ENCODE peak calls at places on chromosomes 16 and 17, in four cellular contexts. S is endodermal cell, F is breast epithelium, D is thoracic aorta. L is an unnamed sample. For H3K36me3, the result is how much of the 10 kb centered on the place peaks cover.

GRCh38 chr17:43530303-43531081 is 15.6 kb downstream of the ETV4 start:
- DNase-seq in S (peak), F (peak), D (no peak), L (no peak)

GRCh38 chr16:75576384-75576811 is 10.2 kb downstream of the GABARAPL2 start:
- DNase-seq in S (no peak), F (no peak), D (no peak), L (no peak)

GRCh38 chr17:35387496-35387895 is 14.1 kb upstream of the SLFN11 start:
- DNase-seq in S (no peak), F (no peak), D (no peak), L (no peak)

GRCh38 chr17:43453331-43453812 is 30.4 kb upstream of the DHX8 start:
- DNase-seq in S (no peak), F (no peak), D (no peak), L (no peak)

GRCh38 chr16:81645303-81645702 is 133.8 kb upstream of the PLCG2 start:
- DNase-seq in S (peak), F (peak), D (no peak), L (peak)

GRCh38 chr16:89827383-89828198 is 684 bp upstream of the SPIRE2 start:
- DNase-seq in S (peak), F (peak), D (no peak), L (no peak)

GRCh38 chr16:54921229-54921824 is 9.3 kb upstream of the IRX5 start:
- DNase-seq in S (no peak), F (no peak), D (no peak), L (no peak)

GRCh38 chr17:17558431-17558830 is 33.1 kb downstream of the PEMT start:
- DNase-seq in S (no peak), F (no peak), D (no peak), L (no peak)

GRCh38 chr17:71338396-71338795 is 782.4 kb upstream of the SOX9 start:
- DNase-seq in S (no peak), F (no peak), D (no peak), L (no peak)

GRCh38 chr17:50963139-50963538 is 97.0 kb upstream of the TOB1 start:
- DNase-seq in S (no peak), F (no peak), D (no peak), L (no peak)

GRCh38 chr17:19372866-19373505 is 5.3 kb upstream of the MAPK7 start:
- DNase-seq in S (peak), F (no peak), D (no peak), L (no peak)

GRCh38 chr17:42562845-42563509 is 1.0 kb downstream of the COASY start:
- DNase-seq in S (no peak), F (no peak), D (no peak), L (no peak)

GRCh38 chr17:9902116-9902515 is 3.0 kb downstream of the RCVRN start:
- DNase-seq in S (peak), F (no peak), D (no peak), L (no peak)

GRCh38 chr17:67431210-67432015 is 54.3 kb downstream of the PITPNC1 start:
- DNase-seq in S (no peak), F (no peak), D (no peak), L (peak)

GRCh38 chr17:60158751-60159478 is 9.1 kb downstream of the CA4 start:
- DNase-seq in S (peak), F (no peak), D (no peak), L (no peak)

GRCh38 chr17:69800870-69801269 is 274.2 kb upstream of the KCNJ16 start:
- DNase-seq in S (no peak), F (no peak), D (no peak), L (no peak)

DNA sequence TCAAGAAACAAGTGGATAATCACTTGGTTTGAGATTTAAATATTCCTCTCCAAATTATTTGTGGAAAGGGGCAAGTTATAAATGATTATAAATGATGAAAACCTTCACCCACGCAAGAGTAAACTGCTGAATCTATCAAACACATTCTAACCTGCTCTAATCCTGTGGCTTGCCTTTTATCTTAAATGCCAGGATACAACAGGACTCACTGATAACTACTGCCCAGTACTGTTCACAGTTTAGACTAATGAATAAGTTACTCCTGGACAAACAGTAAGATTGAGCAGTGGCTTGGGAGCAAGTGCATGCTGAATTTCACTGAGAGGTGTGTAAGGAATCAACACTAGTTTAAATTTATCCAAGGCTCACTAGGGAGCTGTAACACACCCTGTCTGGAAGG is 31.1 kb downstream of the IGF2BP1 start:
- DNase-seq in S (no peak), F (no peak), D (no peak), L (no peak)
- H3K36me3 ChIP-seq in S (half or more), F (under half), D (under half), L (under half)

GRCh38 chr17:77429985-77430752 is 289.4 kb downstream of the SEC14L1 start:
- DNase-seq in S (peak), F (peak), D (peak), L (peak)
- TF ChIP-seq CTCF in S (peak), F (peak), D (peak), L (peak)

GRCh38 chr17:49700956-49701355 is 6.8 kb downstream of the SLC35B1 start:
- DNase-seq in S (no peak), F (no peak), D (no peak), L (no peak)

GRCh38 chr17:49698005-49698404 is 9.8 kb downstream of the SLC35B1 start:
- DNase-seq in S (no peak), F (no peak), D (no peak), L (no peak)

GRCh38 chr17:49703557-49704277 is 4.0 kb downstream of the SLC35B1 start:
- DNase-seq in S (peak), F (peak), D (no peak), L (no peak)

GRCh38 chr17:49696233-49696761 is 11.5 kb downstream of the SLC35B1 start:
- DNase-seq in S (no peak), F (no peak), D (no peak), L (no peak)

DNA sequence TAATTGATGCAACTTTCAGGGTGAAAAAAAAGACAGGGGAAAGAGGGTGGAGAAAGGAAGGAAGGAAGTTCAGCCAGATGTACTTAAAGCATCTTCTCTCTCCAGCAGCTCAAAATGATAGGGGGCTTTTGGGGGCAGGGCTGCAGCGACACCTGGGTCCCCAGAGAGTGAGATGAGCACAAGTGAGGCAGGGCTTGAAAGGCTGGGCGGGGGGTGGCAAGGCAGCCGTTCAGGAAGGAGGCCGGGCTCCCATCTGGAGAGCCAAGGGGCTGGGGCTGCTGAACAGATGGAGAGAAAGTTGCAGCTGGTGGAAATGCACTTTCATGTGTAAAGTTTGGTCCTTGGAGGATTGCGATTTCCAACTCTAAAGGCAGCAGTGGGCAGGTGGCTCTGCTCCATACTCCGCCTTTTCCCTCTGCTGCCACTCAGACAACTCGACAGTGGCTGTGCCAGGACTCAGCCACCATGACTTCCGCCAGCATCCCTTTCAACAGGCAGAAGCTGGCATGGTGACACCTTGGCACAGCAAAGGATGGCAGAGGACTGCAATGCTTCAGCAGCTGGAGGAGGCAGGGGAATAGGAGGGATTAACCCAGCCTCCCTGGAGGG is 7.7 kb downstream of the SLC35B1 start:
- DNase-seq in S (no peak), F (no peak), D (no peak), L (no peak)
- H3K36me3 ChIP-seq in S (under half), F (under half), D (under half), L (under half)

DNA sequence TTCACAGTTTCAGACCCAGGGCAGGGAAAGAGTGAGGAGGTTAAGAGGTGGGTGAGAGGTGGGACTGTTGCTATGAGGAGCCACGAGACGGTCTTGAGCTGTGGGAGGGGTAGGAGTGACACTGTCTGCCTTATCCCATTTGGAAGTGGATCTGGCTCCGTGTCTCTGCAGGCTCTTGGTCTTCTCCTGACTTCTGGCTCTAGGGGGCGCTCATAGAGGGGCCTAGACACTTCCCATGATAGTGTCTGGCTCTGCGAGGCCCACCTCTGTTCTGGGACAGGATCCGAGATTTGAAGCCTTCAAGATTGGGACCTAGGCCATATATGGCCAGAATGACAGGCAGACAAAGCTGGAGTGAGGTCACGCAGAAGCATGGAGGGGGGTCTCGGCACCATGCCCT is 204.5 kb downstream of the GSG1L start:
- DNase-seq in S (peak), F (no peak), D (no peak), L (no peak)
- TF ChIP-seq CTCF in S (peak), F (no peak), D (no peak), L (no peak)

DNA sequence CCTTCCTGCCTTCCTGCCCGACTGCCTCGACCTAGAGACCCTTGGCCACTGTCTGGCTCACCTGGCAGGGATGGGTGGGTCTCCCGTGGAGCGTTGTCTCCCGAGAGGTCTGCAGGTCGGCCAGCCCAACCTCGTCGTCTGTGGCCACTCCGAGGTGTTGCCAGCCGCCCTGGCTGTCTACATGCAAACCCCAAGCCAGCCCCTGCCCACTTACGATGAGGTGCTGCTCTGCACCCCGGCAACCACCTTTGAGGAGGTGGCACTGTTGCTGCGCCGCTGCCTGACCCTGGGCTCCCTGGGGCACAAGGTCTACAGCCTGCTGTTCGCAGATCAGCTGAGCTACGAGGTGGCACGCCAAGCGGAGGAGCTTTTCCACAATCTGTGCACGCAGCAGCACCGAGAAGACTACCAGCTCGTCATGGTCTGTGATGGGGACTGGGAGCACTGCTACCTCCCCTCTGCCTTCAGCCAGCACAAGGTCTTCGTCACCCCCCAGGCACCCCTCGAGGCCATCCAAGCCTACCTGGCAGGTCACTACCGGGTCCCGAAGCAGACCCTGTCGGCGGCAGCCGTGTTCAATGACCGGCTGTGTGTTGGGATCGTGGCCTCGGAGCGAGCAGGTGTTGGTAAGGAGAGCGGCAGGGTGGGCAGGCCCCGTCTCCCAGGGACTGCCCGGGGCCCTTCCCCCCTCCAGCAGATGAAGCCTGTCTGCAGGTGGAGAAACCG is 75.1 kb upstream of the ENDOV start:
- DNase-seq in S (no peak), F (no peak), D (no peak), L (no peak)
- H3K36me3 ChIP-seq in S (half or more), F (under half), D (half or more), L (under half)

GRCh38 chr17:4249452-4250029 is 14.2 kb downstream of the ANKFY1 start:
- DNase-seq in S (peak), F (no peak), D (no peak), L (no peak)
- TF ChIP-seq CTCF in S (peak), F (peak), D (peak), L (peak)

GRCh38 chr17:27616414-27616813 is 14.6 kb upstream of the LGALS9 start:
- DNase-seq in S (no peak), F (no peak), D (no peak), L (no peak)
- H3K36me3 ChIP-seq in S (under half), F (under half), D (under half), L (under half)

GRCh38 chr16:5916711-5917191 is 819.2 kb upstream of the EEF2KMT start:
- DNase-seq in S (peak), F (no peak), D (no peak), L (no peak)

GRCh38 chr16:5917436-5917835 is 819.8 kb upstream of the EEF2KMT start:
- DNase-seq in S (no peak), F (no peak), D (no peak), L (no peak)

GRCh38 chr16:5918553-5919127 is 821.0 kb upstream of the EEF2KMT start:
- DNase-seq in S (peak), F (no peak), D (no peak), L (no peak)
- TF ChIP-seq CTCF in S (peak), F (no peak), D (no peak), L (no peak)

GRCh38 chr17:57326348-57326747 is 70.0 kb downstream of the MSI2 start:
- DNase-seq in S (no peak), F (no peak), D (no peak), L (no peak)
- H3K36me3 ChIP-seq in S (under half), F (under half), D (under half), L (under half)

DNA sequence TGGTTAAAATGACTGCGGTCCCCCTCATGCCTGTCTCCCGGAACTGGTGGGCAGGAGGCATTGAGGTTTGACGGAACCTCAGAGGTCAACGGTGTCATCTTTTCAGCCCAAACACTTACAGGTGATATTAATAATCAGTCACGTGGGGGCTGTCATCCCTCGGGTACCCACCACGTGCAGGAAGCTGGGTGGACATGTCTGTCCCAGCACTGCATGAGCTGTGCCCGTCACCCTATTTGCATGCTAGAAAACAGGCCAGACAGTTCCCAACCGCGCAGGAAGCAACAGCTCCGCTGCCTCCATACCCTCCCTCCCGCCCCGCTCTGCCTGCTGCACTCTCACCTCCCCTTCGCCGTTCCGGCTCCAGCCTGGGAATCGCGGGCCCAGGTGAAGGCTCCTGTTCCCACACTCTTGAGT is 1.4 kb downstream of the SYNGR3 start:
- DNase-seq in S (peak), F (no peak), D (no peak), L (no peak)
- TF ChIP-seq CTCF in S (no peak), F (no peak), D (no peak), L (no peak)